ENCODE peak calls at places on chromosome 14, in eight cellular contexts. B, T, F, M, N, L, O and W are unnamed samples.

GRCh38 chr14:83520837-83521236 is 1987.2 kb upstream of the SEL1L start:
- DNase-seq in B (no peak), T (peak; percentile 88), F (no peak), M (no peak), N (no peak), L (no peak), O (peak; percentile 74), W (no peak)

GRCh38 chr14:78688503-78688902 is 518.3 kb downstream of the NRXN3 start:
- DNase-seq in B (no peak), T (no peak), F (no peak), M (no peak), N (no peak), L (no peak), O (no peak), W (no peak)

GRCh38 chr14:61573321-61573720 is 122.0 kb upstream of the HIF1A start:
- DNase-seq in B (no peak), T (no peak), F (no peak), M (no peak), N (no peak), L (no peak), O (no peak), W (no peak)

GRCh38 chr14:100523536-100524025 is 63.6 kb downstream of the BEGAIN start:
- DNase-seq in B (no peak), T (no peak), F (no peak), M (no peak), N (no peak), L (no peak), O (no peak), W (no peak)

GRCh38 chr14:58426819-58427288 is 477 bp downstream of the TIMM9 start:
- DNase-seq in B (peak; percentile 56), T (peak; percentile 65), F (peak; percentile 45), M (peak; percentile 56), N (no peak), L (peak; percentile 13), O (peak; percentile 83), W (no peak)

GRCh38 chr14:34685819-34686428 is 28.5 kb downstream of the CFL2 start:
- DNase-seq in B (no peak), T (no peak), F (no peak), M (no peak), N (no peak), L (no peak), O (no peak), W (no peak)

GRCh38 chr14:94536836-94537235 is 24.4 kb upstream of the SERPINA4 start:
- DNase-seq in B (no peak), T (no peak), F (no peak), M (peak; percentile 71), N (no peak), L (no peak), O (no peak), W (peak; percentile 74)

GRCh38 chr14:80519002-80519401 is 307.7 kb upstream of the DIO2 start:
- DNase-seq in B (no peak), T (no peak), F (no peak), M (no peak), N (no peak), L (no peak), O (no peak), W (no peak)

GRCh38 chr14:35362441-35362840 is 42.1 kb downstream of the NFKBIA start:
- DNase-seq in B (no peak), T (no peak), F (no peak), M (no peak), N (no peak), L (no peak), O (no peak), W (no peak)

GRCh38 chr14:64170190-64170589 is 124.0 kb downstream of the ESR2 start:
- DNase-seq in B (no peak), T (no peak), F (no peak), M (no peak), N (peak; percentile 13), L (no peak), O (no peak), W (no peak)

GRCh38 chr14:96904201-96904600 is 107.0 kb downstream of the VRK1 start:
- DNase-seq in B (no peak), T (peak; percentile 41), F (no peak), M (no peak), N (no peak), L (no peak), O (no peak), W (no peak)

DNA sequence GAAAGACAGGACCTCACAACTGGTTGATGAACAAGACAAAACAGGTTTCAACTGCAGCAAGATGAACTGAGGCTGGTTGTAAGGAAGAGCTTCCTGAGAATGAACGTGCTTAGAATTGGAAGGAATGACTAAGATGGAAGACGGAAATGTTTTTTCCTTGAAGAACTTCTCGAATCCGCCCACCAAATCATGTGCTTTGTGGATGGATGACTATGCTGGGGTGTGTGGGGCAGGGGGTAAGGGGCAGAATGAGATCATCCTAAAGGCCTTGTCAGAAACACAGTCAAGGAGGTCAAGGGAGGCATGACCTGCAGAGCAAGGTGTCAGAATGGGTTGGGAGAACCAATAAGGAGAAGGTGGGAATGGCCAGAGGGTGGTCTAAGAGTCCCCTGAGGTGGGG is 84.3 kb downstream of the ACTN1 start:
- DNase-seq in B (no peak), T (peak; percentile 76), F (no peak), M (no peak), N (no peak), L (no peak), O (no peak), W (no peak)
- TF ChIP-seq RAD21 in B (no peak), T (no peak), F (no peak), M (no peak), N (no peak), L (no peak), O (no peak), W (no peak)

DNA sequence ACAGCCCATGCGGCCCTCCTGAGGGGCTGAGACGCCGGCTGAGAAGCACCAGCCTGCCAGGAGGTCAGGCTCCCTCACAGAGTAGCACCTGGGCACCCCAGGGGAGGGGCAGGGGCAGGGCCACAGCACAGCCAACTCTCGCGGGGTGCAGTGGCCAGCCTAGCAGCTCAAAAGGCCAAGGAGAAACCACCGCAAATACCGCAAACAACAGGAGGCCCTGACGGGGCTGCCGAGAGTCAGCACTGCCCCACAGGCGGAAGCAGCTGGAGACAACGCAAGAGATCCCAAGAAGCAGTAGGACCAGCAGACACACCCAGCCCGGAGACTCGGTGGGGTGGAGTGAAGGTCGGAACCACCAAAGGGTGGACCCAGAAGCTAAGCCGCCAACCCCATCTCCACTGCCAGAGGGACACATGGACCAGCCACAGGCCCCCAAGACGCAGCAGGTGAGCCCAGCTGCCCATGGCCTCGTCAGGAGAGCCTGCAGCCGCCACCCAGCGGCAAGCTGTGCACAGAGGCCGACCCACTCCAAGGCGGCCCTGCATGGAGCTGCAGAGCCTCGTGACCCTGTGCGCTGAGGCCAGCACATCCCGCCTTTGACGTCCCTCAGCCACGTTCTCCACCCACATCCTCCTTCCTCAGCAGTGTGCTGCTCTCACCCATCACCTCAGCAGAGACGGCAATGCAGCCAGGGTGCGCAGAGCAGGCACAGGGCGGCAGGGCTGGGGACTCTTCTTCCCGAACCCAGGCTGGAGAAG is 31.7 kb upstream of the BTBD6 start:
- DNase-seq in B (no peak), T (no peak), F (no peak), M (no peak), N (no peak), L (no peak), O (no peak), W (no peak)
- H3K4me1 ChIP-seq in B (no peaks in the 10 kb centered on the region), T (peaks cover 2% of the 10 kb centered on the region), F (peaks cover 9% of the 10 kb centered on the region), M (no peaks in the 10 kb centered on the region), N (no peaks in the 10 kb centered on the region), L (no peaks in the 10 kb centered on the region), O (peaks cover 52% of the 10 kb centered on the region), W (no peaks in the 10 kb centered on the region)

DNA sequence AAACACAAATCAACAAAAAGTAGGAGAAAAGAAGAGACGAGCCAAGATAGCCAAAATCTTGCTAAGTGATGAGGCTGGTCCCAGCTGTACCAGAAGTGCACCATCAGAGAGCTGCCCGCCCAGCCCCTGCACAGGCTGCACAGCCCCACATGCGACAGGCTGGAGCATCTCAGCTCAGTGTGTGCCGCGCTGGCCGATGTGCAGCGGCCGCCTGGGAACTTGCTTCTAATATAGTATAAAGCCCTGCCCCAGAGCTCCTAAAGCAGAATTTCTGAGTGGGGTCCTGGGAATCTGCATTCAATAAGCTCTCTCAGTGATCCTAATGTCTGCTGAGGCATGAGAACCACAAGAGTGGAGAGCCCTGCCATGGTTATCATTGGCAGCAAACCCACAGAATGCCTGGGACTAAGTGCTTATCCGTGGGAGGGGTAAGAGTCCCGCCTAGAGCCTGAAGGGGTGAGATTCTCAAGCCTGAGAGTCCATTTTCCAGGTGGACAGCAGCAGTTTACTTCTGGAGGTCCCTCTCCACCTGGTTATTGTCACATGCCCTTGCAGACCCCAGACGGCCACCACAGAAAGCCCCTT is 171.6 kb downstream of the DPF3 start:
- DNase-seq in B (no peak), T (no peak), F (no peak), M (no peak), N (no peak), L (no peak), O (no peak), W (no peak)
- TF ChIP-seq RAD21 in B (no peak), T (no peak), F (no peak), M (no peak), N (no peak), L (no peak), O (no peak), W (no peak)

DNA sequence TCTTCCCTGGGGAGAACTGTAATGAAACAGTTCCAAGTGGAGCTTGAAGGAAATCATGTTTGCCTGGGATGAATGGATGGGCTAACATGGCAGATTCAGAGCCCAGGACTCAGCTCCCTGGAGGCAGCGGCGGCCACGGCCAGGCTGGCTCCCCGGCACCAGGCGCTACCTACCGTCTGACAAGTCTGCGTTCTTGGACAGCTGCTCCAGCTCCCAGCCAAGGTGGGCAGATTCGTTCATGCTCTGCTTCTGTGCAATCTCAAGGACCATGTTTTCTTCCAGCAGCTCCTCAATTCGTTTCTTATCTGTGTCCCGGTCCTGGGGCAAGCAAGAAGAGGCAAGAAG is 80.1 kb upstream of the GPR68 start:
- DNase-seq in B (no peak), T (no peak), F (no peak), M (no peak), N (no peak), L (no peak), O (no peak), W (no peak)
- H3K4me1 ChIP-seq in B (no peaks in the 10 kb centered on the region), T (no peaks in the 10 kb centered on the region), F (peaks cover 19% of the 10 kb centered on the region), M (no peaks in the 10 kb centered on the region), N (peaks cover 39% of the 10 kb centered on the region), L (no peaks in the 10 kb centered on the region), O (peaks cover 58% of the 10 kb centered on the region), W (no peaks in the 10 kb centered on the region)

GRCh38 chr14:89858084-89858483 is 96.4 kb downstream of the EFCAB11 start:
- DNase-seq in B (no peak), T (no peak), F (no peak), M (no peak), N (no peak), L (no peak), O (no peak), W (no peak)
- TF ChIP-seq RAD21 in B (no peak), T (no peak), F (no peak), M (no peak), N (no peak), L (no peak), O (no peak), W (no peak)

DNA sequence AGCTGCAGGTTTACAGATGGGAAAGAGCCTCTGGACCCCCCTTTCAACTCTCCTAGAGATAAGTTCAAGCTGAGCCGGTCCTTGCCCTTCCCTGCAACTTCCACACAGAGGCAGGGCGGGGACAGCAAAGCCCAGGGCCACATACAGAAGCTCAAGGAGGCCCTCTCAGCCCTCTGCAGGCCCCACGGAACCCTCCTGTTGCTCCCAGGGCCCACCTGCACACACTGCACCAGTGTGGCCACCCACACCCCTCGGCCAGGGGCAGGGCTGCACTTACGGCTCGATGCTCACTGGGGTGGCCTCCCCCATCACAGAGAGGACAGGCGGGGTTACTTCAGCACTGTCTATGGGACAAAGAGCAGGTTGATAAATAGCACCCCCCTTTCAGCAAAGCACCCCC is 13.0 kb upstream of the PNMA1 start:
- DNase-seq in B (no peak), T (no peak), F (no peak), M (no peak), N (no peak), L (no peak), O (no peak), W (no peak)
- H3K4me1 ChIP-seq in B (peaks cover 61% of the 10 kb centered on the region), T (peaks cover 36% of the 10 kb centered on the region), F (peaks cover 41% of the 10 kb centered on the region), M (peaks cover 26% of the 10 kb centered on the region), N (no peaks in the 10 kb centered on the region), L (peaks cover 1% of the 10 kb centered on the region), O (peaks cover 24% of the 10 kb centered on the region), W (peaks cover 3% of the 10 kb centered on the region)